ENCODE peak calls at places on chromosomes 2 and 18, in four cellular contexts. W is IMR-90, R is fibroblast of lung, M is body of pancreas. I is an unnamed sample.

GRCh38 chr2:37683926-37684780 is 12.7 kb upstream of the CDC42EP3 start:
- DNase-seq in W (peak), M (no peak), R (peak), I (no peak)

GRCh38 chr2:83365476-83365875 is 1093.6 kb downstream of the SUCLG1 start:
- DNase-seq in M (no peak), W (no peak), R (no peak), I (no peak)

GRCh38 chr2:60614319-60614718 is 60.9 kb upstream of the BCL11A start:
- DNase-seq in W (no peak), M (no peak), R (no peak), I (no peak)

GRCh38 chr2:207474871-207475485 is 54.8 kb upstream of the CREB1 start:
- DNase-seq in W (peak), M (peak), R (peak), I (peak)

GRCh38 chr2:163370169-163370886 is 365.5 kb downstream of the FIGN start:
- DNase-seq in M (no peak), R (peak), W (no peak), I (no peak)

GRCh38 chr18:34947711-34948125 is 93.5 kb upstream of the MAPRE2 start:
- DNase-seq in M (no peak), W (peak), R (peak), I (peak)

GRCh38 chr2:182103531-182103930 is 117.9 kb downstream of the PPP1R1C start:
- DNase-seq in R (peak), M (no peak), W (no peak), I (no peak)

GRCh38 chr2:126723281-126723815 is 67.4 kb downstream of the GYPC start:
- DNase-seq in W (no peak), M (no peak), R (no peak), I (no peak)

GRCh38 chr18:9673296-9674251 is 34.5 kb upstream of the RAB31 start:
- DNase-seq in W (peak), R (peak), M (peak), I (peak)

GRCh38 chr2:26697425-26697824 is 4.9 kb downstream of the KCNK3 start:
- DNase-seq in M (peak), W (no peak), R (no peak), I (no peak)

GRCh38 chr2:26694001-26694400 is 1.5 kb downstream of the KCNK3 start:
- DNase-seq in R (no peak), M (no peak), W (no peak), I (no peak)

GRCh38 chr2:26693287-26693849 is 846 bp downstream of the KCNK3 start:
- DNase-seq in M (no peak), W (no peak), R (no peak), I (no peak)

GRCh38 chr2:26692814-26693286 is 328 bp downstream of the KCNK3 start:
- DNase-seq in R (peak), M (peak), W (peak), I (peak)

DNA sequence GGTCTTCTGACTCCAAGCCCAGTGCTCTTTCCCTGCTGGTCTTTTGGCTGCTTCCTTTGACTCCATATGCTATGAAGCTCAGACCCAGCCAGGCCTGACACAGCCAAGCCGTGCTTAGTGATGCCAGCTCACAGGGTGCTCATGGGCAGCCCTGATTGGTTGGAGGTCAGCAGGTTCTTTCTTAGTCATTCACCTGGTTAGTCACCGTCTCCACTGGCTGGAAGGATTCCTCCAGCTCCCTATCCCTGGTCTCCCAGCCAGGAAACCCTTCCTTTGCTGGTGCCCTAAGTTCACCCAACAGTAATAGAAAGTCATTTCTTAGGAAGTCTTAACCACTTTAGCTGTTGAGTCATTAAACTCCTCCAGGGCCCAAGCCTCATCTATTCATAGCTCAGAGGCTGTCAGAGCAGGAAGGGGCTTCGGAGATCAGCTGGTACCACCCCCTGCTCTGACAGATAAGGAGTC is 3.9 kb downstream of the KCNK3 start:
- DNase-seq in W (peak), R (peak), M (peak), I (peak)
- H3K4me3 ChIP-seq in W (no peak), R (no peak), M (no peak), I (no peak)

GRCh38 chr18:5890261-5890605 is 5.1 kb downstream of the TMEM200C start:
- DNase-seq in W (no peak), R (peak), M (peak), I (no peak)
- H3K4me3 ChIP-seq in W (no peak), R (no peak), M (no peak), I (no peak)

GRCh38 chr2:218292700-218293014 is 354 bp upstream of the TMBIM1 start:
- DNase-seq in M (no peak), W (no peak), R (no peak), I (no peak)
- H3K4me3 ChIP-seq in M (no peak), W (peak), R (peak), I (peak)

DNA sequence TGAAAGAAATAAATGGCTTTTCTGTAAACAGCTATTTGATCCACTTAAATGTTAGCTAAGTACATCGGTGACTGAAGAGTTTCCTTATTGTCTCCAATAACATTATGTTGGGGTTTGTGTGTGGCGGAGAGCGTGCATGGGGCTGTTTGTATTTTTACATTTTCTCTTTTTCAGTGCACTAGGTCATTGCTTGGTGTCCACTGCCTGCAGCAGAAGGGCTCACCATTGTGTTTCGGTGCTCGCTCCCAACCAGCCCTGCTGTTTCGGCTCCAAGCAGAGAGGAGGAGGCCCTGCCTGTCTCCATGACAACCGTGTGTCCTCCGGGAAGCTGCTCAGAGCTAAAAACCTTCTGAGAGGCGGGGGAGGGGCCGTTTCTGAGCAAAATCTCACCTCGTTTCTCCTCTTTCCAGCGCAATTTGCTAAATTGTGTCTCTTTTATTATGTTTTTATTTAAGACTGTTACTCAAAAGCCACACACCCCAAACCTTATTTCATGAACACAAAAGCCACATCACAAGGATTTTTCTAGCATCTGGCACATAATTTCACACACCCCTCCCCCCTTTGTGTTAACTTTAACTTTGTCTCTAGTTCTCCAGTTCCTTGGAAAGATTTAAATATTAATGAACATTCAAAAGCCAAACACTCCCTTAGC is 112.8 kb upstream of the SLC38A11 start:
- DNase-seq in W (peak), R (peak), M (peak), I (peak)
- H3K4me3 ChIP-seq in W (no peak), R (no peak), M (no peak), I (peak)

GRCh38 chr2:53829252-53829651 is 30.5 kb downstream of the GPR75 start:
- DNase-seq in R (no peak), W (no peak), M (no peak), I (no peak)
- H3K4me3 ChIP-seq in R (no peak), W (no peak), M (no peak), I (no peak)

GRCh38 chr2:199201539-199201938 is 256.2 kb downstream of the SATB2 start:
- DNase-seq in M (no peak), R (no peak), W (no peak), I (no peak)
- H3K4me3 ChIP-seq in M (no peak), R (no peak), W (no peak), I (no peak)

GRCh38 chr18:32372047-32372380 is 98.7 kb downstream of the GAREM1 start:
- DNase-seq in R (no peak), M (no peak), W (no peak), I (no peak)

GRCh38 chr18:32373505-32373904 is 97.2 kb downstream of the GAREM1 start:
- DNase-seq in W (no peak), R (no peak), M (no peak), I (no peak)

GRCh38 chr18:32373995-32374394 is 96.7 kb downstream of the GAREM1 start:
- DNase-seq in W (peak), R (peak), M (peak), I (peak)

GRCh38 chr18:32371384-32371783 is 99.3 kb downstream of the GAREM1 start:
- DNase-seq in R (no peak), W (no peak), M (no peak), I (no peak)

GRCh38 chr18:32372381-32373061 is 98.2 kb downstream of the GAREM1 start:
- DNase-seq in M (peak), W (no peak), R (no peak), I (peak)
- H3K4me3 ChIP-seq in M (no peak), W (no peak), R (no peak), I (no peak)